ENCODE peak calls at places on chromosomes 7 and 10, in seven cellular contexts. X is SK-N-SH, W is A549, I is cardiac muscle cell, H is HepG2, T is left ventricle myocardium inferior, E is prostate gland. B is an unnamed sample.
A peak's percentile ranks its signal among the peaks of the same experiment; 100 is the strongest.

GRCh38 chr7:33039257-33039904 is 23.2 kb downstream of the NT5C3A start:
- DNase-seq in H (no peak), I (no peak), E (no peak), T (no peak), W (no peak), X (no peak), B (no peak)

GRCh38 chr10:7804216-7804615 is 14.1 kb upstream of the TAF3 start:
- DNase-seq in T (no peak), H (no peak), X (no peak), W (no peak), E (no peak), I (no peak), B (no peak)

GRCh38 chr10:32412499-32412853 is 33.5 kb upstream of the CCDC7 start:
- DNase-seq in E (no peak), W (no peak), T (no peak), H (no peak), I (peak; percentile 15), X (no peak), B (no peak)

GRCh38 chr7:104656467-104656866 is 328.1 kb downstream of the LHFPL3 start:
- DNase-seq in T (no peak), H (no peak), W (no peak), X (no peak), I (no peak), E (no peak), B (no peak)

GRCh38 chr10:116133641-116134040 is 139.4 kb downstream of the GFRA1 start:
- DNase-seq in E (no peak), H (no peak), W (no peak), T (no peak), I (no peak), X (no peak), B (no peak)

GRCh38 chr10:31381766-31382316 is 62.8 kb downstream of the ZEB1 start:
- DNase-seq in T (no peak), X (no peak), I (no peak), E (no peak), W (no peak), H (no peak), B (no peak)

GRCh38 chr10:35890061-35890969 is 248.2 kb upstream of the FZD8 start:
- DNase-seq in I (no peak), W (no peak), T (no peak), E (no peak), H (no peak), X (no peak), B (no peak)

GRCh38 chr10:132107947-132108877 is 42.5 kb downstream of the JAKMIP3 start:
- DNase-seq in W (no peak), H (no peak), E (no peak), X (no peak), T (peak; percentile 8), I (no peak), B (no peak)

GRCh38 chr10:104080762-104081161 is 4.9 kb downstream of the COL17A1 start:
- DNase-seq in H (peak; percentile 28), T (no peak), X (peak; percentile 35), W (peak; percentile 59), E (no peak), I (peak; percentile 25), B (no peak)

GRCh38 chr7:34928052-34928451 is 109.2 kb downstream of the DPY19L1 start:
- DNase-seq in T (no peak), W (peak; percentile 57), E (peak; percentile 24), H (peak; percentile 46), I (peak; percentile 75), X (peak; percentile 16), B (no peak)

GRCh38 chr7:36283711-36284130 is 105.9 kb upstream of the ANLN start:
- DNase-seq in H (no peak), E (no peak), I (no peak), T (peak; percentile 57), W (no peak), X (no peak), B (no peak)
- TF ChIP-seq CTCF in H (no peak), E (no peak), I (no peak), T (no peak), W (no peak), X (no peak), B (no peak)

DNA sequence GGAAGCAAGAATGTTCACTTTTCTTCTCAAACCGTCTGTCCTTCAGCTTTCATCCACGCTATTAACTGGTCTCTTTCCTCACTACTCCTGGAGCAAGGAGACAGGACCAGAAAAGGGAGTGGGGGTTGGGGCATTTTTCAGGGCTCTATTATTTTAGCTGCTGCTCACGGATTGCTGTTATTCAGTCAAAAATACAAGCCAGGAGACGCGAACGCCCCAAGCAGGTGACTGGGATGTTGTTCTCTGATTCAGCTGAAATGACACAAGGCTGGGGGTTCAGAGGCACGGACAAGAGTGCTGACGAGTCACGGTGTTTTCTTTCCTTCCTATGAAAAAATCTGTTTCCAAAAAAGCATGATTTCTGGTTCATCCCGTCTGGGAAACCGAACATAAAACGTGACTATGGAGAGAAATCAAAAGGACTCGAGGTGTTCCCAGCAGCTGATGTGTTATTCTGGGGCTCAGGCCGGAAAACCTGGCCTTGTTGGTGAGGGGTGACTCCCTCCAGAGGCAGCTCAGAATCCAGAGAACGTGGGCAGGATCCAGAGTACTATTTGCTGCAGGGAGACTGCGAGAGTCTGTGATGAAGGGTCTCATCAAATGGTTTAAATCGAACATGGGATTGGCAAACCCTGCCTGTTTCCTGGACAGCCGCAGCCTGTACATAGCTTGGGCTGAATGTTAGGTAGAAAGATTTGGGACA is 3.5 kb upstream of the INHBA start:
- DNase-seq in H (no peak), X (no peak), I (no peak), W (no peak), T (no peak), E (no peak), B (no peak)
- H3K4me3 ChIP-seq in H (peak overlapping the region; percentile 75), X (peak overlapping the region; percentile 73), I (peak overlapping the region; percentile 19), W (no peak overlapping the region), T (peak overlapping the region; percentile 69), E (no peak overlapping the region), B (peak overlapping the region; percentile 69)

DNA sequence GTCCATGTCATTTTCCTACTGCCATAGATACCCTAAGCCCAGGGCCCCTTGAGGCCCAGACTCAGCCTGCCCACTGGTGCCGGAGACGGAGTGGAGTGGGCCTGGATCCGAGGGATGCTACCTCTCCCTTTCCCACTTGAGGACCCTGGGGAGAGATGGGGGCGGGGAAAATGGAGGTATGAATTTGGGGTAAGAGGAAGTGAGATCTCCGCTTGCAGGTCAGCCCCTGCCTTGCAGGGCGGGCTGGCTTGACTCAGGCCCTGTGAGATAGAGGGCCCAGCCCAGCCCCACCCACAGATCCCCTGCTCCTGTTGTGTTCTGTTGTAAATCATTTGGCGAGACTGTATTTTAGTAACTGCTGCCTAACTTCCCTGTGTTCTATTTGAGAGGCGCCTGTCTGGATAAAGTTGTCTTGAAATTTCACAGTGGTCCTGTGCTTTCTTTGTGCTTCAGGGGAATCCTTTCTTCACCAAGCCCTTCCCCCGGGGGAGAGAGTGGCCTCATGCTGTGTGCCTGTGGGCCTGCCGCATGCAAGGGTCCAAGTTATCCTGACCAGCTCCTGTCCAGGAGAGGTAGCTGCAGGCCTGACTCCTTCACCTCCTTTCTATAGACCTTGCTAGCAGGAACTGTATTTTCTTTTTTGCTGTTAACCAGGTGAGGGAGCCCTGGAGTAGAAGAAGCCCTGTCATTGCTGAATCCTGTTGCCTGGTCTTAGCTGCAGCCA is 13.3 kb downstream of the YKT6 start:
- DNase-seq in E (no peak), W (peak; percentile 63), X (peak; percentile 84), H (peak; percentile 56), T (no peak), I (peak; percentile 75), B (no peak)
- TF ChIP-seq CTCF in E (no peak), W (peak; percentile 46), X (peak; percentile 64), H (peak; percentile 60), T (peak; percentile 23), I (peak; percentile 55), B (peak; percentile 38)

GRCh38 chr7:130273863-130274262 is 7.2 kb downstream of the CPA2 start:
- DNase-seq in X (no peak), T (no peak), E (no peak), W (no peak), I (peak; percentile 11), H (no peak), B (no peak)
- H3K4me3 ChIP-seq in X (no peak overlapping the region), T (peak overlapping the region; percentile 45), E (no peak overlapping the region), W (no peak overlapping the region), I (no peak overlapping the region), H (no peak overlapping the region), B (no peak overlapping the region)

GRCh38 chr10:89611282-89611681 is 33.8 kb downstream of the PANK1 start:
- DNase-seq in E (no peak), I (no peak), T (no peak), H (no peak), X (no peak), W (no peak), B (no peak)

GRCh38 chr10:89613582-89613981 is 31.5 kb downstream of the PANK1 start:
- DNase-seq in X (no peak), E (no peak), H (no peak), W (no peak), T (no peak), I (no peak), B (no peak)

GRCh38 chr10:89615105-89615504 is 29.9 kb downstream of the PANK1 start:
- DNase-seq in T (no peak), E (no peak), X (no peak), W (no peak), I (no peak), H (no peak), B (no peak)

GRCh38 chr10:89604200-89604599 is 40.8 kb downstream of the PANK1 start:
- DNase-seq in X (no peak), T (no peak), I (no peak), H (no peak), E (no peak), W (no peak), B (no peak)

DNA sequence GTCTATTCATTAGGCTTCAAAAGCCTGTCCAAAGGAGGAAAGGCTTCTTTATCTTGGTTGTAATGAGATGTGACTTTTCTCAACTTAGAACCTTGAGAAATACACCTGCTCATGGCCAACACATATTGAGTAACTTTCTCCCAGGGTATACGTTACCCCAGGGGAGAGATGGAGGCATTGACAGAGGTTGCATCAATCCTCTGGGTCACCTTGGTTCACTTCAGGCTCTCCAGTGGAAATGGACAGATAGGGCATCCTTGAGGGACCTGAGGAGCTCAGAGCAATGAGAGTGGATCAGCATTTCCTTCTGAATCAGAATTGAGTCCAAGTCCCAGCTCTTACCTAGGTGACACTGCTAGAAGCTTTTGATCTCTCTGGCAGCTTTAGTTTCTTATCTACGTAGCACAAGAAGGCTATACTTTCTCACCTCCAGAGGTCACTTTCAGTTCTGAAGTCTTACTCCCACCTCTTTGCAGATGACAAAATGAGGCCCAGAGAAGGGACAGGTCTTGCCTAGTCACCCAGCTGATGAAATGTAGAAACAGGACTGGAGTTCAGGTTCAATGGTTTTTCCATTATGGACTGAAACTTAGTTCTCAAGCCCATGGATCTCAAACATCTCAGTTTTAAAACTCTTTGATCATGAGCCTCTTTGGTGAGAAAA is 35.2 kb downstream of the PANK1 start:
- DNase-seq in I (peak; percentile 25), E (no peak), X (no peak), H (peak; percentile 22), W (no peak), T (no peak), B (no peak)
- TF ChIP-seq CTCF in I (no peak), E (no peak), X (no peak), H (no peak), W (no peak), T (no peak), B (no peak)

B was measured in AG04449.